ENCODE peak calls at places on chromosomes 12 and 14, in four cellular contexts. U, E, P and F are unnamed samples.

GRCh38 chr12:124750787-124751471 is 112.7 kb downstream of the SCARB1 start:
- DNase-seq in U (no peak), E (no peak), P (no peak), F (no peak)

GRCh38 chr14:61678966-61679365 is 16.3 kb upstream of the HIF1A start:
- DNase-seq in U (peak), E (no peak), P (peak), F (no peak)

GRCh38 chr12:106205208-106206069 is 42.4 kb downstream of the CKAP4 start:
- DNase-seq in U (no peak), E (no peak), P (peak), F (peak)

GRCh38 chr14:103021817-103022668 is 35.3 kb downstream of the CDC42BPB start:
- DNase-seq in U (no peak), E (no peak), P (peak), F (no peak)

GRCh38 chr12:131269551-131269950 is 315.8 kb downstream of the ADGRD1 start:
- DNase-seq in U (no peak), E (no peak), P (no peak), F (no peak)

GRCh38 chr14:56796259-56796658 is 14.0 kb downstream of the OTX2 start:
- DNase-seq in U (no peak), E (no peak), P (no peak), F (no peak)

GRCh38 chr12:65192963-65193516 is 23.7 kb downstream of the LEMD3 start:
- DNase-seq in U (no peak), E (no peak), P (no peak), F (no peak)

GRCh38 chr12:4107436-4107878 is 166.1 kb upstream of the CCND2 start:
- DNase-seq in U (peak), E (no peak), P (peak), F (peak)

GRCh38 chr14:21861153-21861552 is 187.5 kb upstream of the OR4E1 start:
- DNase-seq in U (no peak), E (no peak), P (no peak), F (no peak)

GRCh38 chr14:21863289-21863688 is 189.7 kb upstream of the OR4E1 start:
- DNase-seq in U (no peak), E (no peak), P (no peak), F (no peak)

GRCh38 chr14:21860172-21860571 is 186.6 kb upstream of the OR4E1 start:
- DNase-seq in U (peak), E (no peak), P (no peak), F (peak)
- TF ChIP-seq CTCF in U (peak), E (peak), P (no peak), F (peak)

GRCh38 chr12:48084841-48085460 is 20.9 kb downstream of the SENP1 start:
- DNase-seq in U (no peak), E (no peak), P (no peak), F (no peak)

GRCh38 chr12:48086327-48086726 is 19.6 kb downstream of the SENP1 start:
- DNase-seq in U (no peak), E (no peak), P (no peak), F (no peak)

GRCh38 chr12:48080285-48080684 is 25.6 kb downstream of the SENP1 start:
- DNase-seq in U (no peak), E (no peak), P (no peak), F (no peak)

GRCh38 chr12:48080821-48081220 is 25.1 kb downstream of the SENP1 start:
- DNase-seq in U (no peak), E (no peak), P (no peak), F (no peak)

GRCh38 chr12:48084066-48084465 is 21.8 kb downstream of the SENP1 start:
- DNase-seq in U (peak), E (no peak), P (peak), F (peak)
- TF ChIP-seq CTCF in U (peak), E (peak), P (peak), F (no peak)

DNA sequence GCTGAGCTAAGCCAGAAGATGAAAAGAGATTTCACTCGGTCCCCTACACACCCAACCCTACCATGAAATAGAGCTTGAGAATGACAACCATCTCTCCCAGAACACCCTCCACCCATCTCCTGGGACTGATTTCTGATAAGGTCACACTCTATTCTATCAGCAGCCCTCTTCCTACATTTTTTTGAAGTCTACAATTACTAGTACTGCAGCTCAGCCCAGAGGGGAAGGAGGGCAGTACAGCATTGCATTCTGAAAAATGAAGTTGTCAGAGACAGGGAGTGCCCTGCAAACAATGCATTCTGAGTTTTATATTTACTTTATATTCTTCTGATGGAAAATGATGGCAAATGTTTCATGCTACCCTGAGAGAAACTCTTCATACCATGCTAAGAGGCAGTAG is 318.5 kb downstream of the BCAT1 start:
- DNase-seq in U (peak), E (no peak), P (no peak), F (no peak)
- TF ChIP-seq CTCF in U (peak), E (no peak), P (no peak), F (no peak)

GRCh38 chr12:10365716-10366433 is 24.0 kb downstream of the KLRK1 start:
- DNase-seq in U (peak), E (no peak), P (peak), F (no peak)

GRCh38 chr12:10368206-10369171 is 21.4 kb downstream of the KLRK1 start:
- DNase-seq in U (no peak), E (no peak), P (no peak), F (no peak)

GRCh38 chr12:10364839-10365681 is 24.8 kb downstream of the KLRK1 start:
- DNase-seq in U (peak), E (no peak), P (peak), F (peak)

GRCh38 chr12:10363922-10364838 is 25.7 kb downstream of the KLRK1 start:
- DNase-seq in U (peak), E (no peak), P (peak), F (peak)

GRCh38 chr12:10366875-10367274 is 23.0 kb downstream of the KLRK1 start:
- DNase-seq in U (peak), E (no peak), P (peak), F (peak)
- TF ChIP-seq CTCF in U (peak), E (no peak), P (peak), F (peak)

DNA sequence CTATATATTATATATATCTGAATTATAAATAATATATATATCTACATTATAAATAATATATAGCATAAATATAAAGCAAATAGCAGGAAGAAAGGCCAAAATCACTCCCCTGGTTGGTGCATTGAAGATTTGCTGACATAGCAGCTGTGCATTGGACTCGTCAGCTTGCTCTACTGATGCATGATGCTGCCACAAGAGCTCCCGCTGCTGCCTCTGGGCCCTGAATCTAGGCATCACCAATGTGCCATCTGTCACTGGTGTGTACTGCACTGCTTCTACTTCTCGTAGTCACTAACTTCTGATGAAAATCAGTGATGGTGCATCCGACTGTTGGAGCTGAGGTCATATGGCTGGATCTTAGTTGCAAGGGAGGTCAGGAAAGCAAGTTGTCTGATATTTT is 205.0 kb downstream of the ADAMTS20 start:
- DNase-seq in U (no peak), E (no peak), P (no peak), F (no peak)
- TF ChIP-seq CTCF in U (no peak), E (no peak), P (no peak), F (no peak)